ENCODE peak calls at places on chromosome X, in six cellular contexts. P, W, F, A, U and R are unnamed samples.

GRCh38 chrX:100647095-100647494 is 3.1 kb downstream of the SRPX2 start:
- DNase-seq in P (no peak), U (no peak), F (no peak), W (no peak), A (no peak), R (no peak)

GRCh38 chrX:135530097-135530496 is 9.6 kb downstream of the INTS6L start:
- DNase-seq in F (no peak), P (no peak), A (no peak), W (no peak), U (no peak), R (no peak)

GRCh38 chrX:67784712-67785111 is 240.9 kb downstream of the AR start:
- DNase-seq in W (no peak), P (no peak), F (no peak), U (no peak), A (no peak), R (no peak)

GRCh38 chrX:53312946-53313745 is 31.8 kb upstream of the IQSEC2 start:
- DNase-seq in A (peak), F (peak), P (peak), W (peak), U (peak), R (peak)

GRCh38 chrX:67939270-67939669 is 395.4 kb downstream of the AR start:
- DNase-seq in U (no peak), F (no peak), A (no peak), W (no peak), P (no peak), R (no peak)

GRCh38 chrX:37986893-37987292 is 19.5 kb upstream of the SYTL5 start:
- DNase-seq in F (no peak), A (no peak), P (no peak), U (no peak), W (no peak), R (no peak)

GRCh38 chrX:124230573-124231300 is 101.7 kb upstream of the TEX13D start:
- DNase-seq in P (no peak), A (no peak), W (no peak), F (peak), U (no peak), R (no peak)

GRCh38 chrX:75746891-75747639 is 38.0 kb downstream of the MAGEE2 start:
- DNase-seq in W (peak), A (no peak), U (peak), F (peak), P (peak), R (peak)

GRCh38 chrX:8913665-8914409 is 112.7 kb upstream of the FAM9A start:
- DNase-seq in F (no peak), W (no peak), P (no peak), A (no peak), U (no peak), R (no peak)

GRCh38 chrX:19673334-19674040 is 158.2 kb upstream of the MAP3K15 start:
- DNase-seq in W (no peak), U (no peak), P (peak), A (peak), F (no peak), R (peak)

GRCh38 chrX:63426519-63426918 is 75.4 kb upstream of the SPIN4 start:
- DNase-seq in F (no peak), W (no peak), U (no peak), P (no peak), A (no peak), R (no peak)

GRCh38 chrX:63418211-63418610 is 67.1 kb upstream of the SPIN4 start:
- DNase-seq in W (no peak), U (no peak), P (no peak), F (no peak), A (no peak), R (no peak)

GRCh38 chrX:63417649-63418048 is 66.5 kb upstream of the SPIN4 start:
- DNase-seq in W (no peak), A (no peak), P (no peak), F (no peak), U (no peak), R (no peak)

GRCh38 chrX:63424063-63424462 is 72.9 kb upstream of the SPIN4 start:
- DNase-seq in W (no peak), A (peak), P (no peak), U (no peak), F (no peak), R (no peak)

DNA sequence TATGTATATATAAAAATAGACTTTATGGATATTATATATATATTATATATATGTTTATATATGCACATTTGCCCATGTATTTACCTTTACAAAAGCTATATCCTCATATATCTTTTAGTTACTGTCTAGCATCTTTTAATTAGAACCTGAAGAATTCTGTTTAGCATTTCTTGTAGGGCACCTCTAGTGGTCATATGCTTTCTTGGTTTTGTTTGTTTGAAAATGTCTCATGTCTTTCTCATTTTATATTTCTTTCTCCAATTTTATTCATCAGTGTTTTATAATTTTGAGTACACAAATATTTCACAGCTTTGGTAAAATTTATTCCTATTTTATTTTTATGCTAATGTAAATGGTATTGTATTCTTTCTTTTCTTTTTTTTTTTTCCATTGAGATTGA is 70.3 kb upstream of the SPIN4 start:
- DNase-seq in U (no peak), W (no peak), P (no peak), F (no peak), A (no peak), R (no peak)
- TF ChIP-seq CTCF in U (no peak), W (no peak), P (no peak), F (peak), A (peak), R (no peak)

DNA sequence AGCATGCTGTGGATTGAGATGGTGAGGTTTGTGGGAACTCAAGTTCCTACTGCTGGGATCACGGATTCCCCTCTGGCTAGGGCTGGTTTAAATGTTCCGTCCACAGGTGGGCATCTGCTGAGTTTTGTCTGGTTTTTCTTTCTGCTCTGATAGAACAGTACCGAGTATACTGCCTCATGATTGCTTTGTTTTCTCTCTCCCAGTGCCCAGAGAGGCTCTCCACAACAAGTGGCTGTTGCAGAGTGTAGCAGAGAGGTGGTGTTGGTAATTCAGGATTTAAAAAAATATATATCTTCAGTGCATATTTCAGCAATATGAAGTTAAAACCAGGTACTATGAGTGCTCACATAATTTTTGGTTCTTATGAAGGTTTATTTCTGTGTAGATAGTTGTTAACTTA is 213.7 kb downstream of the TEX13C start:
- DNase-seq in P (no peak), W (no peak), U (no peak), F (no peak), A (no peak), R (no peak)
- H3K4me3 ChIP-seq in P (no peak), W (no peak), U (no peak), F (no peak), A (no peak), R (no peak)

DNA sequence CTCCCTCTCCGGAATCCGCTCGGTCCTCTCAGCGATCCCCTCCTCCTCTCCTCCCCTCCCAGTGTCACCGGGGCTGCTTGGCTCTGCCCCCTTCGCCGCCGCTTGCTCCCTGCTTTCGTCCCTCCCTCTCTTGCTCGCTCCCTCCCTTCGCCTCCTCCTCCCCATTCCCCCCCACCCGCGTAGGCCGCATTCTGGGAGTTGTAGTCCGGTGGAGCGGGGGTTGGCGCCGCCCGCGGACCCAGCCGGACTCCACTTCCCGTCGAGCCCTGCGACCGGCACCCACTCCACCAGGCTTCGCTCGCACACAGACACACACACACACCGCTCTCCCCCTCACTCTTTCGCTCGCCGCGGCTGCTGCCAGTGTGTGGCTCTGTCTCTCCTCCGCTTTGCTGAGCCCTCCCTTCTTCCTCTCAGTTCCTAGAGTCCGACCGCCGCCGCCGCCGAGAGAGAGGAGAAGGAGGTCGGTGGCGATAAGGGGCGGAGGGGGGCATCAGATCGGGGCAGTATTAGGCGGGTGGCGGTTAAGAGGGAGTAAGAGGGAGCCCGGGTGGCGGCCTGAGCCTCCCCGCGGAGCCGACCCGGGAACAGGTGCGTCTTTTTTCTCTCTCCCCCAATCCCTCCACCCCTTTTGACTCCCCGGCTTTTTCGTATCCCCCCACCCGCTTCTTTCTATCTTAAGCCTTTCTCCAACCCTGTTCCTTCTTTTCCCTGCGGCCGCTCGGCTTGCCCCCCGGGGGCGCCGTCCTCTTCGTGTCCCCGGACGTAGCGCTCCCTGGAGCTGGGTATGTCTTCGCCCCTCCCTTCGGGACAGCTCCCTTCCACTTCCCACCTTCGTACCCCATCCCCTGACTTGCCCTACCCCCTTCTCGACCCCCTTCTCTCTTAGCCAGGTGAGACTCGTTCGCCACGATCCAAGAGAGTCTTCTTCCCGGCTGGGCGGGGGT is at the start of gene BCORL1:
- DNase-seq in P (peak), F (peak), W (peak), U (peak), A (peak), R (peak)
- TF ChIP-seq CTCF in P (no peak), F (no peak), W (no peak), U (no peak), A (no peak), R (no peak)

DNA sequence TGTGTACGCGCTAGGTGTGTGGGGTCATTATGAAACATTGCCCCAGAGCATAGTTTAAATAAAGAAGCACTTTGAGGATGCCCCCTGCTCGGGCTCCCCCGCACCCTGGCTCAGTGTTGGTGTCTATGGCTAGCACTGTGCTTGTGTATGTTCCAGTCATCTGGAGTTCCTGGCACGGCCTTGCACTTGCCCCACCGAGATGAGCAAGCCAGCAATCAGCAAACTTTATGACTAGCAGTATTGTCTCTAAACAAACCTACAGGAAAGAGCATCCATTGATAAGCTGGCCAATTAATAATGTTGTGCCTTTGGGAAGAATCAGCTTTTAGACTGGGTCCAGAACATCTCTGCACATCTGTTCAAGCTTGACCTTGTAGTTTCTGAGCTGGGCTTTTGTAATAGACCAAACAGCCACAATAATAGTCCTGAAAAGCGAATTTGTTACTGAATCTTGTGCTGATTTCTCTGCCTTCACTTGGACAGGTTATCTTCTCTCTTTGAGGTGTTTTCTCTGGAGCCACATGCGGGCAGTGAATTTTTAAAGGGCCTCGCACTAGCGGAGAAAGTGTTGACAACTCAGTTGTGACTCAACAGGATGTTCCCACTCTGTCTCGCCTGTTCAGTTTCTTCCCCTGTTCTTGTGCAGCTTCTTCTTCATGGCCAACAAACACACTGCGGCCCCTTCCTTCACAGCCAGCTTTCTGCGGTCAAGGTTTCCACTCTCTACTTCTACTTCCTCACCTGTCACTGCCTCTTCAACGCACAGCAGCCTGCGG is 895 bp upstream of the SHROOM4 start:
- DNase-seq in W (no peak), F (no peak), A (peak), P (peak), U (no peak), R (no peak)
- H3K4me3 ChIP-seq in W (no peak), F (peak), A (no peak), P (peak), U (peak), R (no peak)

GRCh38 chrX:143648705-143649104 is 12.8 kb upstream of the SLITRK4 start:
- DNase-seq in P (no peak), A (no peak), F (peak), U (no peak), W (no peak), R (no peak)
- TF ChIP-seq CTCF in P (no peak), A (no peak), F (peak), U (no peak), W (no peak), R (no peak)

GRCh38 chrX:40853816-40854123 is 118.4 kb upstream of the MED14 start:
- DNase-seq in P (no peak), A (no peak), F (no peak), W (no peak), U (no peak), R (no peak)
- H3K4me3 ChIP-seq in P (no peak), A (no peak), F (no peak), W (no peak), U (no peak), R (no peak)

GRCh38 chrX:150038977-150039599 is 100.8 kb upstream of the EOLA2 start:
- DNase-seq in A (no peak), F (no peak), P (no peak), W (no peak), U (no peak), R (no peak)

GRCh38 chrX:150038356-150038755 is 100.1 kb upstream of the EOLA2 start:
- DNase-seq in U (no peak), F (no peak), P (no peak), W (no peak), A (no peak), R (no peak)

GRCh38 chrX:150044556-150044955 is 106.3 kb upstream of the EOLA2 start:
- DNase-seq in U (no peak), W (no peak), P (no peak), F (no peak), A (peak), R (no peak)

GRCh38 chrX:150037041-150037440 is 98.8 kb upstream of the EOLA2 start:
- DNase-seq in U (no peak), W (no peak), F (no peak), A (no peak), P (no peak), R (no peak)

GRCh38 chrX:150041208-150041607 is 102.9 kb upstream of the EOLA2 start:
- DNase-seq in W (no peak), U (no peak), F (no peak), A (no peak), P (no peak), R (no peak)
- TF ChIP-seq CTCF in W (no peak), U (no peak), F (no peak), A (no peak), P (no peak), R (no peak)

GRCh38 chrX:107324493-107325310 is 118.3 kb downstream of the DNAAF6 start:
- DNase-seq in A (peak), W (no peak), U (no peak), P (peak), F (peak), R (no peak)
- H3K4me3 ChIP-seq in A (no peak), W (no peak), U (no peak), P (no peak), F (peak), R (no peak)